ENCODE peak calls at places on chromosomes 3 and 15, in five cellular contexts. S is GM23338, V is transverse colon, Q is upper lobe of left lung, M is GM12892. X is an unnamed sample.
A peak's percentile ranks its signal among the peaks of the same experiment; 100 is the strongest.

GRCh38 chr3:187741403-187742350 is 3.6 kb downstream of the BCL6 start:
- DNase-seq in S (peak; percentile 81), V (peak; percentile 80), Q (peak; percentile 91), M (no peak), X (no peak)

GRCh38 chr3:60552581-60552980 is 698.7 kb downstream of the FHIT start:
- DNase-seq in S (no peak), V (no peak), Q (no peak), M (no peak), X (no peak)

GRCh38 chr3:72739521-72740466 is 108.5 kb downstream of the SHQ1 start:
- DNase-seq in S (no peak), V (peak; percentile 35), Q (no peak), M (no peak), X (no peak)

GRCh38 chr3:188241883-188242282 is 87.9 kb downstream of the LPP start:
- DNase-seq in S (no peak), V (no peak), Q (no peak), M (no peak), X (no peak)

GRCh38 chr15:73078722-73079121 is 26.5 kb downstream of the NEO1 start:
- DNase-seq in S (peak; percentile 26), V (peak; percentile 30), Q (no peak), M (no peak), X (no peak)

GRCh38 chr3:149618151-149619123 is 39.4 kb downstream of the WWTR1 start:
- DNase-seq in S (no peak), V (no peak), Q (no peak), M (no peak), X (no peak)

GRCh38 chr3:55329849-55330248 is 157.3 kb downstream of the WNT5A start:
- DNase-seq in S (no peak), V (no peak), Q (no peak), M (no peak), X (no peak)

GRCh38 chr3:23704316-23704715 is 101.4 kb upstream of the UBE2E1 start:
- DNase-seq in S (no peak), V (no peak), Q (no peak), M (no peak), X (no peak)

GRCh38 chr3:146256851-146257486 is 6.1 kb upstream of the PLSCR4 start:
- DNase-seq in S (peak; percentile 77), V (no peak), Q (no peak), M (no peak), X (no peak)

GRCh38 chr15:101652783-101653430 is 726 bp upstream of the TM2D3 start:
- DNase-seq in S (peak; percentile 54), V (no peak), Q (no peak), M (peak; percentile 24), X (no peak)

GRCh38 chr3:115862824-115863223 is 239.5 kb downstream of the GAP43 start:
- DNase-seq in S (peak; percentile 57), V (no peak), Q (no peak), M (no peak), X (no peak)

GRCh38 chr3:108089544-108089943 is 1.3 kb downstream of the CD47 start:
- DNase-seq in S (peak; percentile 10), V (no peak), Q (no peak), M (no peak), X (no peak)

GRCh38 chr3:10513306-10513705 is 7.9 kb upstream of the ATP2B2 start:
- DNase-seq in S (no peak), V (no peak), Q (no peak), M (no peak), X (no peak)

GRCh38 chr15:85525755-85526154 is 145.4 kb downstream of the AKAP13 start:
- DNase-seq in S (no peak), V (no peak), Q (no peak), M (no peak), X (no peak)

GRCh38 chr15:39124155-39124924 is 456.5 kb upstream of the THBS1 start:
- DNase-seq in S (no peak), V (no peak), Q (no peak), M (no peak), X (no peak)

GRCh38 chr3:39275052-39275451 is 4.8 kb downstream of the CX3CR1 start:
- DNase-seq in S (no peak), V (no peak), Q (no peak), M (no peak), X (no peak)

GRCh38 chr15:73991260-73991659 is 835 bp downstream of the STOML1 start:
- DNase-seq in S (peak; percentile 21), V (peak; percentile 45), Q (no peak), M (no peak), X (no peak)

GRCh38 chr15:97995192-97995591 is 34.7 kb downstream of the ARRDC4 start:
- DNase-seq in S (no peak), V (peak; percentile 47), Q (no peak), M (no peak), X (no peak)

GRCh38 chr15:74175271-74176191 is 2.0 kb downstream of the ISLR start:
- DNase-seq in S (no peak), V (no peak), Q (peak; percentile 82), M (no peak), X (no peak)

GRCh38 chr3:172622916-172623700 is 87.8 kb downstream of the NCEH1 start:
- DNase-seq in S (peak; percentile 83), V (peak; percentile 29), Q (no peak), M (no peak), X (no peak)

GRCh38 chr3:47398218-47398617 is 17.4 kb downstream of the PTPN23 start:
- DNase-seq in S (no peak), V (no peak), Q (no peak), M (no peak), X (no peak)

GRCh38 chr3:159669024-159669476 is 319.6 kb upstream of the IL12A start:
- DNase-seq in S (no peak), V (no peak), Q (no peak), M (no peak), X (no peak)

GRCh38 chr3:98817546-98817945 is 54.4 kb downstream of the ST3GAL6 start:
- DNase-seq in S (peak; percentile 76), V (no peak), Q (no peak), M (no peak), X (peak; percentile 9)

GRCh38 chr3:184857099-184857498 is 45.1 kb downstream of the VPS8 start:
- DNase-seq in S (no peak), V (no peak), Q (no peak), M (no peak), X (no peak)

GRCh38 chr3:170699158-170700053 is 113.5 kb upstream of the SLC7A14 start:
- DNase-seq in S (no peak), V (no peak), Q (no peak), M (no peak), X (no peak)

GRCh38 chr15:55774113-55774970 is 31.4 kb upstream of the PRTG start:
- DNase-seq in S (peak; percentile 86), V (peak; percentile 38), Q (no peak), M (peak; percentile 28), X (peak; percentile 30)

GRCh38 chr3:128498901-128499530 is 6.0 kb upstream of the GATA2 start:
- DNase-seq in S (no peak), V (no peak), Q (no peak), M (no peak), X (no peak)

GRCh38 chr15:34241376-34242350 is 16.8 kb downstream of the EMC4 start:
- DNase-seq in S (peak; percentile 56), V (peak; percentile 18), Q (no peak), M (peak; percentile 9), X (peak; percentile 15)

GRCh38 chr3:11699083-11699427 is 55.3 kb upstream of the VGLL4 start:
- DNase-seq in S (no peak), V (no peak), Q (no peak), M (no peak), X (no peak)

GRCh38 chr15:100602064-100602821 is at the start of the genes ASB7 and LINS1:
- DNase-seq in S (peak; percentile 100), V (peak; percentile 100), Q (peak; percentile 93), M (peak; percentile 68), X (peak; percentile 77)

GRCh38 chr15:93941687-93942086 is 289.7 kb upstream of the MCTP2 start:
- DNase-seq in S (no peak), V (no peak), Q (no peak), M (no peak), X (no peak)

GRCh38 chr15:95630683-95631082 is 699.8 kb upstream of the NR2F2 start:
- DNase-seq in S (no peak), V (no peak), Q (no peak), M (no peak), X (no peak)

GRCh38 chr15:59918994-59919951 is 84.8 kb upstream of the FOXB1 start:
- DNase-seq in S (no peak), V (no peak), Q (no peak), M (peak; percentile 15), X (peak; percentile 12)

GRCh38 chr15:51726302-51727073 is 11.0 kb downstream of the LYSMD2 start:
- DNase-seq in S (peak; percentile 83), V (peak; percentile 53), Q (no peak), M (no peak), X (no peak)

GRCh38 chr15:29844290-29844903 is 22.1 kb upstream of the TJP1 start:
- DNase-seq in S (no peak), V (no peak), Q (no peak), M (no peak), X (no peak)

GRCh38 chr3:38396239-38396638 is 49.7 kb downstream of the XYLB start:
- DNase-seq in S (no peak), V (no peak), Q (no peak), M (no peak), X (no peak)

GRCh38 chr3:7504886-7505775 is 644.2 kb downstream of the GRM7 start:
- DNase-seq in S (peak; percentile 14), V (no peak), Q (no peak), M (no peak), X (no peak)
- TF ChIP-seq POLR2AphosphoS5 in S (no peak), V (no peak), Q (no peak), M (no peak), X (no peak)

GRCh38 chr3:124780356-124780755 is 50.1 kb downstream of the UMPS start:
- DNase-seq in S (peak; percentile 41), V (peak; percentile 26), Q (no peak), M (no peak), X (no peak)
- TF ChIP-seq POLR2AphosphoS5 in S (no peak), V (no peak), Q (no peak), M (no peak), X (no peak)

GRCh38 chr3:13748500-13748899 is 131.4 kb downstream of the WNT7A start:
- DNase-seq in S (no peak), V (no peak), Q (no peak), M (no peak), X (no peak)
- TF ChIP-seq POLR2AphosphoS5 in S (no peak), V (no peak), Q (no peak), M (no peak), X (no peak)

GRCh38 chr15:92665100-92665555 is 9.6 kb upstream of the FAM174B start:
- DNase-seq in S (no peak), V (no peak), Q (no peak), M (no peak), X (no peak)
- TF ChIP-seq POLR2AphosphoS5 in S (no peak), V (peak; percentile 49), Q (peak; percentile 32), M (no peak), X (no peak)